ENCODE peak calls at places on chromosomes 4 and X, in five cellular contexts. P is GM23338; F is stimulated activated CD8-positive, alpha-beta memory T cell treated with anti-CD3 and anti-CD28 coated beads, Interleukin-4, amount 100 ng/mL, for 4 hours; M is activated CD8-positive, alpha-beta memory T cell treated with anti-CD3 and anti-CD28 coated beads for 1 hour; H is astrocyte of the cerebellum. Q is an unnamed sample.

GRCh38 chrX:310621-311155 is 7.9 kb downstream of the GTPBP6 start:
- DNase-seq in P (no peak), F (no peak), M (no peak), H (no peak), Q (no peak)

GRCh38 chr4:184728858-184729257 is 5.0 kb downstream of the CENPU start:
- DNase-seq in P (no peak), F (no peak), M (no peak), H (peak; percentile 19), Q (no peak)

GRCh38 chr4:111775908-111776307 is 369.3 kb upstream of the FAM241A start:
- DNase-seq in P (no peak), F (no peak), M (no peak), H (no peak), Q (no peak)

GRCh38 chrX:2550288-2551020 is 49.7 kb upstream of the DHRSX start:
- DNase-seq in P (no peak), F (no peak), M (no peak), H (no peak), Q (no peak)

GRCh38 chr4:10109995-10110670 is 6.5 kb downstream of the WDR1 start:
- DNase-seq in P (peak; percentile 8), F (no peak), M (no peak), H (no peak), Q (no peak)

GRCh38 chr4:99381588-99382175 is 29.1 kb upstream of the ADH1C start:
- DNase-seq in P (no peak), F (no peak), M (no peak), H (no peak), Q (no peak)

GRCh38 chr4:79663157-79663556 is 255.1 kb upstream of the GK2 start:
- DNase-seq in P (no peak), F (no peak), M (no peak), H (no peak), Q (no peak)

GRCh38 chr4:159549092-159549491 is 446.2 kb downstream of the RAPGEF2 start:
- DNase-seq in P (no peak), F (no peak), M (no peak), H (no peak), Q (no peak)

Q was measured in neural progenitor cell.